ENCODE peak calls at places on chromosome 10, in ten cellular contexts. H is bronchial epithelial cell; L is amygdala; G is NK-92 treated with Interleukin-12 subunit alpha and Interleukin-12 subunit beta, amount 100 ng/mL, for 24 hours; F is stomach; D is NCI-H1092; O is stimulated activated CD4-positive, alpha-beta T cell treated with anti-CD3 and anti-CD28 coated beads, TNF-alpha, amount 100 ng/mL, for 1 hour; B is tibial artery; X is psoas muscle; S is T-helper 1 cell. U is an unnamed sample.

GRCh38 chr10:83983578-83984255 is 155.6 kb upstream of the GHITM start:
- DNase-seq in H (peak; percentile 88), L (no peak), G (no peak), F (no peak), D (no peak), O (no peak), B (no peak), X (no peak), S (no peak), U (no peak)

GRCh38 chr10:43461950-43462349 is 25.0 kb downstream of the ZNF487 start:
- DNase-seq in H (peak; percentile 75), L (no peak), G (no peak), F (no peak), D (peak; percentile 63), O (no peak), B (no peak), X (no peak), S (peak; percentile 48), U (no peak)

GRCh38 chr10:96532523-96532922 is 18.8 kb upstream of the TLL2 start:
- DNase-seq in H (no peak), L (no peak), G (no peak), F (peak; percentile 46), D (no peak), O (no peak), B (no peak), X (no peak), S (no peak), U (no peak)

GRCh38 chr10:102780246-102780645 is 36.5 kb downstream of the WBP1L start:
- DNase-seq in H (peak; percentile 95), L (no peak), G (no peak), F (no peak), D (no peak), O (no peak), B (no peak), X (no peak), S (no peak), U (no peak)

GRCh38 chr10:132479603-132480221 is 57.9 kb upstream of the INPP5A start:
- DNase-seq in H (no peak), L (no peak), G (no peak), F (no peak), D (no peak), O (no peak), B (no peak), X (peak; percentile 12), S (no peak), U (peak; percentile 82)

GRCh38 chr10:43199684-43200537 is 61.7 kb downstream of the CSGALNACT2 start:
- DNase-seq in H (no peak), L (no peak), G (no peak), F (peak; percentile 18), D (no peak), O (no peak), B (peak; percentile 16), X (no peak), S (no peak), U (no peak)

GRCh38 chr10:133178357-133179127 is 18.5 kb downstream of the KNDC1 start:
- DNase-seq in H (no peak), L (no peak), G (no peak), F (no peak), D (no peak), O (no peak), B (no peak), X (no peak), S (no peak), U (no peak)

GRCh38 chr10:106764360-106764759 is 400.1 kb downstream of the SORCS1 start:
- DNase-seq in H (no peak), L (no peak), G (no peak), F (no peak), D (no peak), O (no peak), B (no peak), X (no peak), S (no peak), U (no peak)

GRCh38 chr10:126147866-126148578 is 240.3 kb downstream of the ADAM12 start:
- DNase-seq in H (peak; percentile 9), L (no peak), G (no peak), F (no peak), D (no peak), O (no peak), B (no peak), X (no peak), S (no peak), U (no peak)

GRCh38 chr10:117165557-117166419 is 27.7 kb upstream of the VAX1 start:
- DNase-seq in H (no peak), L (no peak), G (no peak), F (no peak), D (no peak), O (no peak), B (no peak), X (peak; percentile 30), S (no peak), U (no peak)

GRCh38 chr10:132844069-132844809 is 58.3 kb upstream of the NKX6-2 start:
- DNase-seq in H (no peak), L (no peak), G (no peak), F (no peak), D (no peak), O (no peak), B (no peak), X (no peak), S (no peak), U (no peak)

GRCh38 chr10:14296081-14296709 is 34.5 kb downstream of the FRMD4A start:
- DNase-seq in H (no peak), L (no peak), G (no peak), F (peak; percentile 51), D (no peak), O (no peak), B (no peak), X (no peak), S (no peak), U (no peak)

GRCh38 chr10:13865758-13866491 is 279.2 kb downstream of the PRPF18 start:
- DNase-seq in H (peak; percentile 88), L (no peak), G (no peak), F (no peak), D (no peak), O (no peak), B (no peak), X (peak; percentile 38), S (no peak), U (peak; percentile 30)

GRCh38 chr10:3270597-3270996 is 98.0 kb upstream of the PITRM1 start:
- DNase-seq in H (no peak), L (no peak), G (no peak), F (no peak), D (no peak), O (no peak), B (no peak), X (no peak), S (no peak), U (no peak)

GRCh38 chr10:99443483-99443882 is 13.1 kb upstream of the GOT1 start:
- DNase-seq in H (no peak), L (no peak), G (no peak), F (no peak), D (no peak), O (no peak), B (no peak), X (no peak), S (no peak), U (no peak)

GRCh38 chr10:114044251-114045070 is 795 bp downstream of the ADRB1 start:
- DNase-seq in H (no peak), L (no peak), G (no peak), F (no peak), D (no peak), O (no peak), B (no peak), X (no peak), S (no peak), U (no peak)

GRCh38 chr10:71651428-71651827 is 68.2 kb downstream of the C10orf105 start:
- DNase-seq in H (no peak), L (no peak), G (no peak), F (no peak), D (no peak), O (no peak), B (no peak), X (no peak), S (no peak), U (no peak)

GRCh38 chr10:46559231-46559671 is 2.8 kb upstream of the GPRIN2 start:
- DNase-seq in H (no peak), L (no peak), G (no peak), F (no peak), D (no peak), O (no peak), B (peak; percentile 16), X (no peak), S (no peak), U (no peak)

GRCh38 chr10:96560970-96561887 is 25.6 kb downstream of the TM9SF3 start:
- DNase-seq in H (no peak), L (no peak), G (no peak), F (no peak), D (no peak), O (no peak), B (no peak), X (no peak), S (no peak), U (no peak)

GRCh38 chr10:133058267-133059092 is 29.2 kb upstream of the ADGRA1 start:
- DNase-seq in H (no peak), L (no peak), G (no peak), F (no peak), D (no peak), O (no peak), B (no peak), X (no peak), S (no peak), U (no peak)

GRCh38 chr10:100714566-100714950 is 30.8 kb upstream of the PAX2 start:
- DNase-seq in H (no peak), L (no peak), G (no peak), F (no peak), D (no peak), O (no peak), B (no peak), X (no peak), S (no peak), U (no peak)

GRCh38 chr10:129126955-129127354 is 340.1 kb upstream of the MGMT start:
- DNase-seq in H (no peak), L (no peak), G (no peak), F (no peak), D (no peak), O (no peak), B (no peak), X (no peak), S (no peak), U (no peak)

GRCh38 chr10:79905322-79906314 is 43.3 kb downstream of the SFTPD start:
- DNase-seq in H (peak; percentile 33), L (no peak), G (no peak), F (no peak), D (no peak), O (no peak), B (no peak), X (no peak), S (no peak), U (peak; percentile 27)

GRCh38 chr10:86374664-86375063 is 8.1 kb upstream of the GRID1 start:
- DNase-seq in H (no peak), L (no peak), G (no peak), F (peak; percentile 23), D (no peak), O (no peak), B (no peak), X (no peak), S (no peak), U (no peak)

GRCh38 chr10:84118395-84119006 is 20.8 kb upstream of the GHITM start:
- DNase-seq in H (peak; percentile 20), L (no peak), G (no peak), F (no peak), D (no peak), O (no peak), B (no peak), X (no peak), S (no peak), U (no peak)

GRCh38 chr10:6275022-6275997 is 72.6 kb downstream of the PFKFB3 start:
- DNase-seq in H (peak; percentile 99), L (peak; percentile 35), G (peak; percentile 86), F (peak; percentile 81), D (no peak), O (peak; percentile 66), B (peak; percentile 92), X (peak; percentile 95), S (peak; percentile 73), U (peak; percentile 95)

GRCh38 chr10:86439544-86439943 is 72.9 kb upstream of the GRID1 start:
- DNase-seq in H (peak; percentile 67), L (no peak), G (no peak), F (peak; percentile 59), D (no peak), O (no peak), B (peak; percentile 94), X (peak; percentile 78), S (no peak), U (peak; percentile 96)

GRCh38 chr10:54880943-54881342 is 79.9 kb upstream of the PCDH15 start:
- DNase-seq in H (no peak), L (no peak), G (no peak), F (no peak), D (no peak), O (no peak), B (no peak), X (no peak), S (no peak), U (no peak)